ENCODE peak calls at places on chromosomes 13 and 19, in five cellular contexts. T is tibial nerve, E is RWPE2, I is dorsolateral prefrontal cortex, U is MM.1S. V is an unnamed sample.

GRCh38 chr13:98606296-98606695 is 29.4 kb upstream of the STK24 start:
- DNase-seq in T (no peak), E (no peak), I (no peak), U (no peak), V (no peak)

GRCh38 chr19:55113570-55114039 is 3.8 kb downstream of the PPP1R12C start:
- DNase-seq in T (peak; percentile 97), E (no peak), I (peak; percentile 49), U (no peak), V (no peak)

GRCh38 chr13:30017880-30018279 is 167.5 kb upstream of the UBL3 start:
- DNase-seq in T (no peak), E (no peak), I (no peak), U (no peak), V (no peak)

GRCh38 chr19:55676384-55676783 is 1.4 kb downstream of the EPN1 start:
- DNase-seq in T (no peak), E (no peak), I (no peak), U (no peak), V (no peak)

GRCh38 chr13:105346141-105346766 is 1189.2 kb downstream of the EFNB2 start:
- DNase-seq in T (no peak), E (no peak), I (no peak), U (no peak), V (no peak)

GRCh38 chr19:36093687-36094086 is 17.3 kb upstream of the OVOL3 start:
- DNase-seq in T (no peak), E (no peak), I (peak; percentile 61), U (no peak), V (no peak)

GRCh38 chr13:31968473-31968872 is 63.1 kb upstream of the FRY start:
- DNase-seq in T (peak; percentile 54), E (no peak), I (no peak), U (no peak), V (no peak)

GRCh38 chr13:100673376-100673830 is 1.2 kb downstream of the TMTC4 start:
- DNase-seq in T (no peak), E (no peak), I (no peak), U (no peak), V (no peak)

GRCh38 chr19:17944301-17944700 is 11.5 kb downstream of the CCDC124 start:
- DNase-seq in T (no peak), E (no peak), I (no peak), U (no peak), V (no peak)

GRCh38 chr13:87234981-87235380 is 436.2 kb upstream of the SLITRK5 start:
- DNase-seq in T (no peak), E (no peak), I (no peak), U (peak; percentile 40), V (no peak)
- TF ChIP-seq CTCF in T (no peak), E (no peak), I (no peak), U (no peak), V (no peak)

GRCh38 chr13:104011505-104012270 is 945.5 kb upstream of the SLC10A2 start:
- DNase-seq in T (no peak), E (no peak), I (no peak), U (no peak), V (no peak)
- TF ChIP-seq CTCF in T (no peak), E (no peak), I (no peak), U (no peak), V (no peak)

GRCh38 chr13:26377038-26377437 is 123.1 kb downstream of the CDK8 start:
- DNase-seq in T (no peak), E (no peak), I (no peak), U (peak; percentile 42), V (no peak)
- TF ChIP-seq CTCF in T (no peak), E (no peak), I (peak; percentile 32), U (peak; percentile 45), V (no peak)

GRCh38 chr19:58477130-58477529 is 978 bp downstream of the ZNF446 start:
- DNase-seq in T (no peak), E (no peak), I (no peak), U (no peak), V (no peak)

GRCh38 chr19:58476498-58477015 is 405 bp downstream of the ZNF446 start:
- DNase-seq in T (no peak), E (no peak), I (no peak), U (no peak), V (no peak)

GRCh38 chr19:58474291-58474996 is 1.7 kb upstream of the ZNF446 start:
- DNase-seq in T (no peak), E (no peak), I (no peak), U (no peak), V (no peak)

GRCh38 chr19:58474997-58475713 is 997 bp upstream of the ZNF446 start:
- DNase-seq in T (no peak), E (no peak), I (no peak), U (no peak), V (no peak)

DNA sequence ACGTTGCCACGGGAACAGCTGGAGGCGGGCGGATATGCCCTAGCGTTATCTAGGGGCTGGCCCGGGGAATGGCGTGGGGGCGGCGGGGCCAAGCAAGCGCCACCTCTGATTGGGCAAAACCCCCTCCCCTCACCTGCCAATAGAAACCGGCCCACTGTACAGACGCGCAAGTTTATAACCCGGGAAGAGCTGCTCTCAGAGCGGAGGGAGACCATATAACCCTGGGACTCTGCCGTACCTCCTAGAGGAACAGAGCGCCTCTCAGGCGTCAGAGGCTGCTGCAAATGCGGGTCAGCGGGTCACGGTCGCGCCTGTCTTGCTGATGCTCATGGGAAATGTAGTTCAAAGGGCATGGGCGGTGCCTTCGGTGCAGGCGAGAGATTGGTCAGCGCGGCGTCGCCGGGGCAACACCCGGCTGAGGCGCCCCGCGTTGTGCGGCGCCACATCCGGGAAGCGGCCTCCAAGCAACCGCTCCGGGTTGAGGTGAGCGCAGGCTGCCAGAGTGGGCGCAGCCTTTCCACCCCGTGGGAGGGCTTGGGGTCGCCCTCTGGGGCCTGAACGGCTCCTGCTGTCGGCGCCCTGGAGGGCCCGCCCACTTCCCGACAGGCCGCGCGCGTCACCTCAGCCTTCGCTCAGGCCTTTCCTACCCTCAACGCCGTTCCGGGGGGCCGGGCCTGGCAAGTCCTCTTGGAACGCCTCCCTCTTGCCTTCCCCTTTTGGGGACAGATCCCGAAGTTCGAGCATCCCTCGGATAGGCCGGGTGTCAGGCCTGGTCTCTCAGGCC is at the start of gene ZNF446:
- DNase-seq in T (peak; percentile 99), E (peak; percentile 97), I (peak; percentile 98), U (peak; percentile 96), V (peak; percentile 93)
- TF ChIP-seq CTCF in T (no peak), E (peak; percentile 6), I (peak; percentile 18), U (no peak), V (no peak)

DNA sequence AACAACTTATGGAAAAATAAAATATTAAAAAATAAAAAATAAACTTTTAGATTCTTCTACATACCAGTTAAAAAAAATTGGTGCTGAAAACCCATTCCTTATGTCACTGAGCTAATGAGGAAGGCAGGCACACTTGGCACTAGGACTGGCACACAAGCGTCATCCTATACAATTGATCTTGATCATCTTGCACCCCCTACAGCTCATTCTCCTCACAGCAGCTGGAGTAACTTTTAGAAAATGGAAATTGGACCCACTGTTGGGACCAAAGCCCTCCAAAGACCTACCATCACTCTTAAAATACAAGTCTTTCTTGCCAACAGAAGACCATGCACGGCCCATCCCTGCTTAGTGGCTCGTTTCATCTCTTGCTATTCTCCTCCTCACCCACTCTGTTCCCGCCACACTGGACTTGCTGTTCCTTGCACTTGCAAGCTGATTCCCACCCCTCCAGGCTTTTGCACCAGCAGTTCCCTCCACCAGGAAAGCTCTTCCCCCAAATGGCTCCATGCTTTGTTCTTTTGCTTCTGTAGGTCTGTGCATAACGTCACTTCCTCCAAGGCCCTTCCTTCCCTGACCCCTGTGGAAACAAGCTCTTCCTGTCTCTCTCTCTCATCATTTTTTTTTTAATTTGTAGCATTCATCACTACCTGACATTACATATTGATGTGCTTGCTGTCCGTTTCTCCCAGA is 11.6 kb downstream of the CTU1 start:
- DNase-seq in T (no peak), E (no peak), I (no peak), U (no peak), V (no peak)
- TF ChIP-seq CTCF in T (no peak), E (no peak), I (peak; percentile 37), U (no peak), V (no peak)

GRCh38 chr13:72693832-72694231 is 33.6 kb downstream of the MZT1 start:
- DNase-seq in T (no peak), E (no peak), I (no peak), U (no peak), V (no peak)

GRCh38 chr13:72698164-72698563 is 29.3 kb downstream of the MZT1 start:
- DNase-seq in T (no peak), E (no peak), I (no peak), U (no peak), V (no peak)

GRCh38 chr13:72692884-72693514 is 34.4 kb downstream of the MZT1 start:
- DNase-seq in T (no peak), E (no peak), I (no peak), U (no peak), V (no peak)

GRCh38 chr13:72694314-72694713 is 33.1 kb downstream of the MZT1 start:
- DNase-seq in T (no peak), E (no peak), I (no peak), U (no peak), V (no peak)

DNA sequence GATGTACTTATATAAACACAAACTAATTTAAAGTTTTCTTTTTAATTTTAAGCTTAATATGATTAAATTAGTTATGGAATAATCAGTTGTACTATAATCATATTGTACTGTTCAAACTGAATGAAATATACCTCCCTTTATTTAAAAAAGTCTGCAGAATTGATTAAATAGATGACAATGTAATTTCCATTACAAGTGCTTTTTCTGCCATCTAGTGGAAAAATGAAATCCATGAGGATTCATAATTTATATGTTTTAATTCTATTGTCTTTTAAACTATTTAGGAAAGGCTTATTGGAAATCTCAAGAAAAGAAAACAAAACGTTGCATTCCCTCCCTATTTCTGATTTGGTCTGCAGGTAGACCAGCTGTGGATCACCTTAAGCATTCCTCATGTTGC is 30.8 kb downstream of the MZT1 start:
- DNase-seq in T (no peak), E (no peak), I (no peak), U (no peak), V (no peak)
- TF ChIP-seq CTCF in T (no peak), E (peak; percentile 58), I (peak; percentile 51), U (peak; percentile 26), V (no peak)

DNA sequence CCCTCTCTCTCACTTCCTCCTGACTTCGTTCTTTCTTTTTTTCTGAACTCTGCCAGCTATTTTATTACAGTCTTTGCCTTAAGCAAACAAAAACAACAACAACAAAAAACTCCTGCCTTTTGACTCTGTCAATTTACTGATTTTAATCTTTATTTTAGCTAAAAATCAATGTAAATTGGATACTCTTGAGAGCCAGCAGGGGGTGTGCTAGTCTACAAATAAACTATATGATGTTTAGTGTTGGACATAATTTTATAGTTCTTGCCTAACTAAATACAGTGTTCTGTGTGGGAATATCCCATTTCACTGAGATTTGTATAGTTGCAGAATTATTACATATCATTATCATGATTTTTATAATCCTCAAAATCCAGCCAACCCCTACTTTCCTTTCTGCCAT is 1199.9 kb upstream of the SPRY2 start:
- DNase-seq in T (no peak), E (no peak), I (no peak), U (no peak), V (no peak)
- TF ChIP-seq CTCF in T (no peak), E (peak; percentile 36), I (peak; percentile 33), U (peak; percentile 32), V (no peak)